ENCODE peak calls at places on chromosomes 13 and 19, in nine cellular contexts. X, K, W, J, G, E, A, H and R are unnamed samples.

GRCh38 chr13:33745370-33746324 is 72.3 kb upstream of the RFC3 start:
- DNase-seq in X (no peak), K (no peak), W (no peak), J (no peak), G (no peak), E (no peak), A (no peak), H (no peak), R (no peak)

GRCh38 chr13:66264976-66265375 is 965.2 kb downstream of the PCDH9 start:
- DNase-seq in X (no peak), K (no peak), W (no peak), J (peak; percentile 15), G (no peak), E (no peak), A (no peak), H (no peak), R (no peak)

GRCh38 chr13:111399776-111400505 is 79.5 kb downstream of the TEX29 start:
- DNase-seq in X (no peak), K (no peak), W (no peak), J (no peak), G (no peak), E (no peak), A (no peak), H (no peak), R (no peak)

GRCh38 chr19:3544742-3545668 is 6.0 kb downstream of the TEKTIP1 start:
- DNase-seq in X (no peak), K (peak; percentile 71), W (peak; percentile 60), J (peak; percentile 60), G (peak; percentile 94), E (peak; percentile 76), A (no peak), H (peak; percentile 80), R (no peak)

GRCh38 chr13:45928843-45929242 is 77.3 kb upstream of the SIAH3 start:
- DNase-seq in X (no peak), K (no peak), W (peak; percentile 66), J (no peak), G (no peak), E (no peak), A (no peak), H (no peak), R (no peak)

GRCh38 chr19:14782978-14783545 is 4.7 kb upstream of the ADGRE2 start:
- DNase-seq in X (no peak), K (no peak), W (no peak), J (no peak), G (no peak), E (no peak), A (no peak), H (no peak), R (no peak)

GRCh38 chr19:4278460-4278901 is 585 bp upstream of the SHD start:
- DNase-seq in X (no peak), K (no peak), W (no peak), J (peak; percentile 47), G (peak; percentile 91), E (no peak), A (no peak), H (no peak), R (no peak)

GRCh38 chr19:14363203-14364097 is 17.8 kb upstream of the ADGRE5 start:
- DNase-seq in X (peak; percentile 54), K (peak; percentile 86), W (peak; percentile 93), J (peak; percentile 78), G (peak; percentile 58), E (no peak), A (no peak), H (peak; percentile 21), R (no peak)

GRCh38 chr19:46944918-46945628 is 74.6 kb upstream of the NPAS1 start:
- DNase-seq in X (peak; percentile 28), K (peak; percentile 77), W (peak; percentile 64), J (peak; percentile 90), G (peak; percentile 34), E (peak; percentile 53), A (no peak), H (no peak), R (peak; percentile 66)

GRCh38 chr19:33302974-33303790 is 848 bp upstream of the CEBPA start:
- DNase-seq in X (no peak), K (peak; percentile 57), W (peak; percentile 65), J (peak; percentile 84), G (peak; percentile 88), E (no peak), A (no peak), H (peak; percentile 69), R (no peak)

GRCh38 chr13:30148171-30148754 is 159.1 kb downstream of the KATNAL1 start:
- DNase-seq in X (no peak), K (no peak), W (no peak), J (no peak), G (no peak), E (no peak), A (no peak), H (no peak), R (no peak)

GRCh38 chr13:43424386-43424785 is 362.4 kb downstream of the ENOX1 start:
- DNase-seq in X (no peak), K (no peak), W (no peak), J (no peak), G (no peak), E (no peak), A (no peak), H (no peak), R (no peak)

GRCh38 chr19:10782795-10783194 is 53.2 kb downstream of the TMED1 start:
- DNase-seq in X (no peak), K (peak; percentile 74), W (no peak), J (no peak), G (no peak), E (no peak), A (no peak), H (no peak), R (no peak)

GRCh38 chr19:54136086-54136863 is 1.3 kb upstream of the CNOT3 start:
- DNase-seq in X (no peak), K (no peak), W (peak; percentile 31), J (peak; percentile 63), G (peak; percentile 50), E (no peak), A (no peak), H (no peak), R (no peak)

GRCh38 chr19:38213911-38214625 is 10.0 kb downstream of the DPF1 start:
- DNase-seq in X (no peak), K (no peak), W (peak; percentile 29), J (peak; percentile 52), G (no peak), E (no peak), A (no peak), H (no peak), R (no peak)

GRCh38 chr13:101919541-101920306 is 467.2 kb downstream of the ITGBL1 start:
- DNase-seq in X (no peak), K (peak; percentile 27), W (peak; percentile 2), J (peak; percentile 83), G (peak; percentile 6), E (no peak), A (no peak), H (peak; percentile 62), R (no peak)

GRCh38 chr19:34254552-34255432 is at the start of gene GARRE1:
- DNase-seq in X (no peak), K (peak; percentile 45), W (peak; percentile 67), J (peak; percentile 71), G (peak; percentile 93), E (no peak), A (no peak), H (peak; percentile 25), R (no peak)

GRCh38 chr13:97211357-97211756 is 10.8 kb upstream of the MBNL2 start:
- DNase-seq in X (no peak), K (no peak), W (no peak), J (no peak), G (no peak), E (no peak), A (no peak), H (no peak), R (no peak)

GRCh38 chr19:5352229-5352763 is 11.7 kb upstream of the PTPRS start:
- DNase-seq in X (no peak), K (no peak), W (no peak), J (peak; percentile 45), G (no peak), E (no peak), A (no peak), H (no peak), R (no peak)

GRCh38 chr19:38303517-38304351 is at the start of gene C19orf33:
- DNase-seq in X (no peak), K (peak; percentile 32), W (peak; percentile 25), J (no peak), G (no peak), E (no peak), A (no peak), H (no peak), R (no peak)

GRCh38 chr19:55251296-55252081 is 7.3 kb downstream of the PPP6R1 start:
- DNase-seq in X (no peak), K (no peak), W (peak; percentile 19), J (no peak), G (peak; percentile 9), E (no peak), A (no peak), H (no peak), R (no peak)